ENCODE peak calls at places on chromosome 7, in nine cellular contexts. Y, G, E, P, U, T, J, A and L are unnamed samples.

GRCh38 chr7:75943864-75944263 is 28.9 kb downstream of the POR start:
- DNase-seq in Y (peak), G (peak), E (peak), P (no peak), U (no peak), T (no peak), J (no peak), A (no peak), L (peak)

GRCh38 chr7:8638076-8638475 is 204.7 kb downstream of the NXPH1 start:
- DNase-seq in Y (peak), G (no peak), E (no peak), P (no peak), U (no peak), T (no peak), J (no peak), A (no peak), L (no peak)

GRCh38 chr7:133984023-133984422 is 143.1 kb upstream of the LRGUK start:
- DNase-seq in Y (no peak), G (peak), E (peak), P (no peak), U (peak), T (peak), J (no peak), A (no peak), L (no peak)

GRCh38 chr7:43449577-43449976 is 133.3 kb upstream of the STK17A start:
- DNase-seq in Y (no peak), G (no peak), E (no peak), P (no peak), U (no peak), T (no peak), J (no peak), A (no peak), L (no peak)

GRCh38 chr7:155255660-155256059 is 42.0 kb upstream of the INSIG1 start:
- DNase-seq in Y (no peak), G (no peak), E (no peak), P (no peak), U (no peak), T (no peak), J (no peak), A (no peak), L (no peak)

GRCh38 chr7:45163692-45164052 is 6.1 kb downstream of the RAMP3 start:
- DNase-seq in Y (no peak), G (no peak), E (no peak), P (peak), U (no peak), T (no peak), J (no peak), A (peak), L (no peak)

GRCh38 chr7:66050990-66051424 is 24.6 kb upstream of the ASL start:
- DNase-seq in Y (no peak), G (peak), E (peak), P (peak), U (peak), T (peak), J (peak), A (no peak), L (peak)

GRCh38 chr7:108051449-108051848 is 48.5 kb upstream of the LAMB1 start:
- DNase-seq in Y (no peak), G (peak), E (no peak), P (no peak), U (no peak), T (peak), J (no peak), A (no peak), L (peak)

GRCh38 chr7:116686812-116687419 is 14.9 kb downstream of the MET start:
- DNase-seq in Y (peak), G (no peak), E (no peak), P (no peak), U (no peak), T (no peak), J (no peak), A (no peak), L (no peak)

GRCh38 chr7:17530741-17531417 is 232.4 kb downstream of the AHR start:
- DNase-seq in Y (no peak), G (peak), E (no peak), P (no peak), U (peak), T (peak), J (no peak), A (no peak), L (peak)

GRCh38 chr7:27689045-27689877 is 26.6 kb upstream of the HIBADH start:
- DNase-seq in Y (peak), G (peak), E (no peak), P (no peak), U (peak), T (peak), J (peak), A (no peak), L (peak)

GRCh38 chr7:129343099-129343700 is 91.0 kb upstream of the STRIP2 start:
- DNase-seq in Y (peak), G (peak), E (no peak), P (no peak), U (peak), T (peak), J (peak), A (no peak), L (peak)

GRCh38 chr7:17405786-17406185 is 107.3 kb downstream of the AHR start:
- DNase-seq in Y (no peak), G (peak), E (no peak), P (no peak), U (peak), T (peak), J (peak), A (no peak), L (peak)

GRCh38 chr7:37128644-37129043 is 320.0 kb downstream of the ELMO1 start:
- DNase-seq in Y (no peak), G (no peak), E (no peak), P (no peak), U (peak), T (no peak), J (no peak), A (no peak), L (no peak)

GRCh38 chr7:113217314-113217713 is 99.0 kb upstream of the SMIM30 start:
- DNase-seq in Y (no peak), G (no peak), E (no peak), P (no peak), U (peak), T (peak), J (no peak), A (no peak), L (no peak)

GRCh38 chr7:137975768-137976167 is 26.1 kb downstream of the CREB3L2 start:
- DNase-seq in Y (no peak), G (peak), E (no peak), P (no peak), U (no peak), T (no peak), J (no peak), A (no peak), L (no peak)

GRCh38 chr7:123773499-123773898 is 24.7 kb upstream of the WASL start:
- DNase-seq in Y (no peak), G (no peak), E (no peak), P (no peak), U (no peak), T (no peak), J (no peak), A (no peak), L (no peak)

GRCh38 chr7:44574286-44574872 is 671 bp upstream of the DDX56 start:
- DNase-seq in Y (no peak), G (peak), E (no peak), P (no peak), U (no peak), T (no peak), J (no peak), A (no peak), L (no peak)

GRCh38 chr7:149824301-149824741 is 13.9 kb upstream of the ZNF862 start:
- DNase-seq in Y (no peak), G (no peak), E (no peak), P (peak), U (no peak), T (no peak), J (no peak), A (peak), L (no peak)

GRCh38 chr7:2757904-2758672 is 70.1 kb downstream of the AMZ1 start:
- DNase-seq in Y (peak), G (peak), E (peak), P (no peak), U (peak), T (peak), J (peak), A (no peak), L (peak)

GRCh38 chr7:122306320-122307227 is 2.0 kb upstream of the FEZF1 start:
- DNase-seq in Y (no peak), G (no peak), E (no peak), P (no peak), U (no peak), T (no peak), J (no peak), A (no peak), L (no peak)

GRCh38 chr7:135160098-135160857 is 10.2 kb downstream of the CYREN start:
- DNase-seq in Y (no peak), G (no peak), E (no peak), P (no peak), U (peak), T (peak), J (peak), A (no peak), L (peak)

GRCh38 chr7:135158141-135158655 is 10.3 kb downstream of the TMEM140 start:
- DNase-seq in Y (no peak), G (no peak), E (no peak), P (no peak), U (no peak), T (no peak), J (no peak), A (no peak), L (no peak)

GRCh38 chr7:135158874-135159273 is 11.0 kb downstream of the TMEM140 start:
- DNase-seq in Y (no peak), G (no peak), E (no peak), P (no peak), U (no peak), T (no peak), J (no peak), A (no peak), L (no peak)

GRCh38 chr7:135160858-135161653 is 9.5 kb downstream of the CYREN start:
- DNase-seq in Y (no peak), G (peak), E (no peak), P (no peak), U (peak), T (no peak), J (no peak), A (no peak), L (peak)

GRCh38 chr7:135159359-135160087 is 11.0 kb downstream of the CYREN start:
- DNase-seq in Y (no peak), G (no peak), E (no peak), P (no peak), U (no peak), T (no peak), J (no peak), A (no peak), L (peak)
- H3K4me3 ChIP-seq in Y (no peak), G (no peak), E (no peak), P (no peak), U (no peak), T (no peak), J (no peak), A (no peak), L (no peak)

GRCh38 chr7:74183142-74183541 is 9.0 kb downstream of the EIF4H start:
- DNase-seq in Y (no peak), G (no peak), E (no peak), P (no peak), U (no peak), T (no peak), J (no peak), A (no peak), L (no peak)

GRCh38 chr7:74182453-74183090 is 8.4 kb downstream of the EIF4H start:
- DNase-seq in Y (no peak), G (no peak), E (no peak), P (no peak), U (no peak), T (no peak), J (no peak), A (no peak), L (no peak)

GRCh38 chr7:74185636-74186035 is 11.5 kb downstream of the EIF4H start:
- DNase-seq in Y (no peak), G (no peak), E (no peak), P (no peak), U (peak), T (peak), J (no peak), A (no peak), L (no peak)

GRCh38 chr7:74185016-74185415 is 10.9 kb downstream of the EIF4H start:
- DNase-seq in Y (no peak), G (no peak), E (no peak), P (no peak), U (no peak), T (no peak), J (no peak), A (no peak), L (no peak)

GRCh38 chr7:74183653-74184450 is 9.7 kb downstream of the EIF4H start:
- DNase-seq in Y (peak), G (no peak), E (peak), P (no peak), U (no peak), T (no peak), J (no peak), A (no peak), L (no peak)
- TF ChIP-seq CTCF in Y (peak), G (peak), E (peak), P (no peak), U (peak), T (peak), J (peak), A (no peak), L (peak)

DNA sequence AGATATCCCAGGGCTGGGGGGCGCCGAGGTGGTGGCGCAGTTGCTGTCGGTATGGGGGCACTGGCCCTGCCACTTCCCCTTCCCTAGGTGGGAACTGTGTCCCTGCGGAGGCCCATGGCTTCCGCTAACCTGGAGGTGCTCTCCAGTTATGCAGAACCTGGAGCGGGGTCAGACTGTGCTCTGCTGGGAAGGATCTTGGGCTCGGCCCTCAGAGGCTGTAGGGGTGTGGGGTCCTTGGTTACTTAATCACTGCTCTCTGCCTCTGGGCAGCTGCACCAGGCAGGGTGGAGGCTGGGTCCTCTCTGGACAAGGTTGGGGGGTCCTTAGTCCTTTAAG is 2.4 kb downstream of the BRI3 start:
- DNase-seq in Y (no peak), G (no peak), E (no peak), P (peak), U (no peak), T (no peak), J (no peak), A (no peak), L (no peak)
- H3K4me3 ChIP-seq in Y (peak), G (peak), E (peak), P (peak), U (no peak), T (peak), J (peak), A (peak), L (peak)

GRCh38 chr7:156816943-156817572 is 75.9 kb downstream of the LMBR1 start:
- DNase-seq in Y (no peak), G (peak), E (no peak), P (no peak), U (peak), T (peak), J (no peak), A (no peak), L (peak)
- TF ChIP-seq CTCF in Y (peak), G (peak), E (peak), P (peak), U (peak), T (peak), J (peak), A (peak), L (peak)

DNA sequence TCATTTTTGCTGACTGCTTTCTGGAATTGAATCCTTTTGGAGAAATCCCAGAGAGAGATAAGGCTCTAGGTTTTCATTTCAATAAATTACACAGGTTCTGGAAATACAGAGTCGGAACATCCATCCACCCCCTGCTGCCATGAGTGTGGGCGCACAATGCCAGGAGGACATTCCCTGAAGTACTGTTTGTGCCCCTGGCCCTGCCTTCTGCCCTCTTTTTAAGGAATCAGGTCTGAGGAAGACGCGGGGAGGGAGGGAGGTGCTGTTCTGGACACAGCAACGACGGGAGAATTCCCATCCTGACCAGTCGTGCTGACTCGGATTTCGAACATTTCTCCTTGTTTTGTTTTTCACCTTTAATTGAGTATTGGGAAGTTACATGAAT is 69.0 kb downstream of the SEC61G start:
- DNase-seq in Y (no peak), G (no peak), E (no peak), P (no peak), U (no peak), T (no peak), J (no peak), A (no peak), L (no peak)
- H3K4me3 ChIP-seq in Y (no peak), G (no peak), E (no peak), P (no peak), U (no peak), T (no peak), J (no peak), A (no peak), L (no peak)

GRCh38 chr7:98323597-98324322 is 42.3 kb downstream of the BRI3 start:
- DNase-seq in Y (no peak), G (peak), E (no peak), P (no peak), U (peak), T (peak), J (peak), A (no peak), L (peak)

GRCh38 chr7:98321301-98321700 is 39.8 kb downstream of the BRI3 start:
- DNase-seq in Y (no peak), G (peak), E (no peak), P (no peak), U (no peak), T (no peak), J (peak), A (no peak), L (no peak)

GRCh38 chr7:98319176-98319575 is 37.7 kb downstream of the BRI3 start:
- DNase-seq in Y (no peak), G (no peak), E (no peak), P (no peak), U (no peak), T (no peak), J (no peak), A (no peak), L (no peak)

GRCh38 chr7:98324782-98325181 is 43.3 kb downstream of the BRI3 start:
- DNase-seq in Y (no peak), G (no peak), E (no peak), P (no peak), U (no peak), T (no peak), J (no peak), A (no peak), L (no peak)

GRCh38 chr7:98322331-98323260 is 41.1 kb downstream of the BRI3 start:
- DNase-seq in Y (no peak), G (peak), E (no peak), P (no peak), U (no peak), T (no peak), J (peak), A (no peak), L (no peak)
- TF ChIP-seq CTCF in Y (no peak), G (no peak), E (no peak), P (no peak), U (no peak), T (no peak), J (no peak), A (no peak), L (no peak)

GRCh38 chr7:31466036-31466435 is 47.9 kb upstream of the ITPRID1 start:
- DNase-seq in Y (no peak), G (no peak), E (no peak), P (no peak), U (no peak), T (no peak), J (no peak), A (no peak), L (no peak)
- H3K4me3 ChIP-seq in Y (no peak), G (no peak), E (no peak), P (no peak), U (no peak), T (no peak), J (no peak), A (no peak), L (no peak)

GRCh38 chr7:47325337-47325736 is 256.6 kb downstream of the TNS3 start:
- DNase-seq in Y (no peak), G (no peak), E (no peak), P (no peak), U (no peak), T (no peak), J (no peak), A (no peak), L (no peak)

GRCh38 chr7:47326808-47327207 is 255.1 kb downstream of the TNS3 start:
- DNase-seq in Y (peak), G (peak), E (no peak), P (no peak), U (peak), T (peak), J (peak), A (no peak), L (peak)

GRCh38 chr7:47327698-47328391 is 254.1 kb downstream of the TNS3 start:
- DNase-seq in Y (peak), G (peak), E (no peak), P (peak), U (peak), T (peak), J (peak), A (peak), L (peak)

GRCh38 chr7:47327306-47327697 is 254.6 kb downstream of the TNS3 start:
- DNase-seq in Y (no peak), G (peak), E (no peak), P (no peak), U (peak), T (peak), J (peak), A (no peak), L (peak)

DNA sequence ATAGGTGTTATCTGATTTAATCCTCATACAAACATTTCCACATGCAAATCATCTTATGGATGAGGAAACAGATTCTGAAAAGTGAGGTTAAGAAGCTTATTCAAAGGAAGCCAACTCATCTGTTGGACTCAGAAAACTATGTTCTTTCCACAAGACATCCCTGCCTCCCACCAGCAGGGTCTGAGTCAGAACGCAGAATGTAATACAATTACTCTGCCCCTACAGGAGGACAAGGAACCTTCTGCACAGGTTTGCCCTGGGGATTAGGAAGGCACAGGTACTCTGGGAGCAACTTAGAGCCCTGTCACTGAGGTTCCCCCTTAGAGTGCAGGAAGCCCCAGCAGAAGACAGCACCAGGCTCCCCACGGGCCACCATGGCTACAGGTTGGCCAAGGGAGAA is 255.7 kb downstream of the TNS3 start:
- DNase-seq in Y (no peak), G (peak), E (peak), P (no peak), U (peak), T (peak), J (peak), A (no peak), L (peak)
- TF ChIP-seq CTCF in Y (no peak), G (peak), E (peak), P (no peak), U (peak), T (peak), J (peak), A (no peak), L (peak)

GRCh38 chr7:1175967-1176851 is 16.2 kb upstream of the ZFAND2A start:
- DNase-seq in Y (peak), G (peak), E (no peak), P (peak), U (peak), T (peak), J (peak), A (peak), L (peak)
- H3K4me3 ChIP-seq in Y (peak), G (peak), E (no peak), P (peak), U (no peak), T (peak), J (peak), A (peak), L (peak)